ENCODE peak calls at places on chromosome 20, in six cellular contexts. Q is IMR-90, B is H1, W is mesenchymal stem cell, D is neuronal stem cell, Y is trophoblast cell. O is an unnamed sample.

GRCh38 chr20:51528263-51529026 is 14.1 kb downstream of the NFATC2 start:
- DNase-seq in Y (no peak), D (no peak), Q (no peak), W (no peak), B (no peak), O (no peak)

GRCh38 chr20:38225900-38226263 is 34.7 kb downstream of the KIAA1755 start:
- DNase-seq in Q (no peak), Y (no peak), W (no peak), D (no peak), B (no peak), O (no peak)

GRCh38 chr20:53617791-53618489 is 24.3 kb upstream of the ZNF217 start:
- DNase-seq in Y (no peak), Q (no peak), D (no peak), W (no peak), B (no peak), O (no peak)

GRCh38 chr20:577167-577791 is 32.8 kb downstream of the TCF15 start:
- DNase-seq in Q (peak; percentile 18), D (no peak), W (peak; percentile 12), B (no peak), Y (no peak), O (peak; percentile 62)

GRCh38 chr20:32229351-32229750 is 21.7 kb downstream of the POFUT1 start:
- DNase-seq in Q (no peak), Y (no peak), B (no peak), W (no peak), D (no peak), O (no peak)

GRCh38 chr20:38229376-38230252 is 30.9 kb downstream of the KIAA1755 start:
- DNase-seq in Q (no peak), D (no peak), Y (no peak), W (peak; percentile 33), B (peak; percentile 53), O (no peak)

GRCh38 chr20:10376271-10377075 is 57.5 kb downstream of the MKKS start:
- DNase-seq in D (no peak), B (no peak), W (peak; percentile 54), Q (peak; percentile 75), Y (no peak), O (no peak)

GRCh38 chr20:11375966-11376365 is 541.7 kb upstream of the BTBD3 start:
- DNase-seq in B (no peak), Y (no peak), Q (peak; percentile 42), D (no peak), W (peak; percentile 27), O (no peak)

GRCh38 chr20:36318166-36318565 is 12.0 kb downstream of the DLGAP4 start:
- DNase-seq in W (no peak), D (no peak), B (no peak), Q (no peak), Y (peak; percentile 72), O (no peak)

GRCh38 chr20:1562622-1563021 is 5.1 kb upstream of the SIRPD start:
- DNase-seq in Q (no peak), W (no peak), B (no peak), D (no peak), Y (no peak), O (no peak)

GRCh38 chr20:4959582-4959981 is 41.7 kb downstream of the SLC23A2 start:
- DNase-seq in D (no peak), W (peak; percentile 51), Y (peak; percentile 85), B (no peak), Q (peak; percentile 40), O (no peak)

GRCh38 chr20:17854307-17854903 is 114.2 kb downstream of the SNX5 start:
- DNase-seq in D (no peak), Q (peak; percentile 44), Y (no peak), B (no peak), W (peak; percentile 53), O (peak; percentile 77)
- H3K14ac ChIP-seq in D (no peak overlapping the region), Q (peak overlapping the region; percentile 59), Y (no peak overlapping the region), B (no peak overlapping the region), W (no peak overlapping the region), O (no peak overlapping the region)

GRCh38 chr20:50376179-50376887 is 133.8 kb upstream of the PTPN1 start:
- DNase-seq in W (no peak), Y (no peak), D (no peak), Q (no peak), B (no peak), O (no peak)

GRCh38 chr20:50372770-50373088 is 137.5 kb upstream of the PTPN1 start:
- DNase-seq in D (no peak), Y (peak; percentile 97), Q (peak; percentile 22), B (no peak), W (no peak), O (no peak)

GRCh38 chr20:50376888-50377459 is 133.2 kb upstream of the PTPN1 start:
- DNase-seq in B (no peak), D (no peak), Y (peak; percentile 79), W (no peak), Q (no peak), O (no peak)

GRCh38 chr20:50373674-50374286 is 136.4 kb upstream of the PTPN1 start:
- DNase-seq in Q (no peak), B (no peak), W (no peak), Y (no peak), D (no peak), O (no peak)

GRCh38 chr20:50374541-50375078 is 135.6 kb upstream of the PTPN1 start:
- DNase-seq in D (no peak), Q (no peak), Y (no peak), B (no peak), W (no peak), O (no peak)
- H4K91ac ChIP-seq in D (no peak overlapping the region), Q (no peak overlapping the region), Y (no peak overlapping the region), B (no peak overlapping the region), W (no peak overlapping the region), O (no peak overlapping the region)

GRCh38 chr20:34110025-34111013 is 1.7 kb downstream of the EIF2S2 start:
- DNase-seq in Y (no peak), W (peak; percentile 51), Q (peak; percentile 10), B (no peak), D (no peak), O (no peak)

GRCh38 chr20:34111712-34112599 is at the start of gene EIF2S2:
- DNase-seq in B (peak; percentile 90), Q (peak; percentile 99), W (peak; percentile 99), Y (peak; percentile 100), D (peak; percentile 98), O (peak; percentile 98)

GRCh38 chr20:34111057-34111711 is 859 bp downstream of the EIF2S2 start:
- DNase-seq in D (no peak), W (peak; percentile 84), Q (peak; percentile 71), B (no peak), Y (peak; percentile 43), O (no peak)

GRCh38 chr20:34108616-34109174 is 3.3 kb downstream of the EIF2S2 start:
- DNase-seq in D (no peak), W (no peak), B (no peak), Y (no peak), Q (no peak), O (no peak)

DNA sequence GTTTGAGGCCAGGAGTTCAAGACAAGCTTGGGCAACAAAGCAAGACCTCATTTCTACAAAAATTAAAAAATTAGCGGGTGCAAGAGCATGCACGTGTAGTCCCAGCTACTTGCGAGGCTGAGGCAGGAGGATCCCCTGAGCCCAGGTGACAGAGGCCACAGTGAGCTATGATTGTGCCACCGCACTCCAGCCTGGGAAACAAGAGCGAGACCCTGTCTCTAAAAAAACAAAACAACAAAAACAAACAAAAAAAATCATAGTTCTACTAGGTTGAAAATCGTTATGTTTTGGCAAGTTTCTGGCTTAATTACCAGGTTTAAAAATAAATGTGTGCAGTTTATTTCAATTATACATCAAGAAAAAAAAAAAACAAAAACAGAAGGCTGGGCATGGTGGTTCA is 2.6 kb downstream of the EIF2S2 start:
- DNase-seq in Y (no peak), B (no peak), W (no peak), Q (no peak), D (no peak), O (no peak)
- H3K14ac ChIP-seq in Y (no peak overlapping the region), B (no peak overlapping the region), W (no peak overlapping the region), Q (no peak overlapping the region), D (no peak overlapping the region), O (no peak overlapping the region)

GRCh38 chr20:61830241-61830930 is 235.3 kb downstream of the TAF4 start:
- DNase-seq in B (no peak), W (no peak), Y (no peak), Q (no peak), D (no peak), O (no peak)
- H4K91ac ChIP-seq in B (no peak overlapping the region), W (no peak overlapping the region), Y (no peak overlapping the region), Q (no peak overlapping the region), D (no peak overlapping the region), O (no peak overlapping the region)

GRCh38 chr20:25339608-25340007 is 51.0 kb downstream of the ABHD12 start:
- DNase-seq in Y (no peak), D (no peak), W (no peak), Q (no peak), B (no peak), O (no peak)
- H3K14ac ChIP-seq in Y (no peak overlapping the region), D (no peak overlapping the region), W (no peak overlapping the region), Q (no peak overlapping the region), B (no peak overlapping the region), O (no peak overlapping the region)